ENCODE peak calls at places on chromosomes 1 and 21, in ten cellular contexts. V, T, G, P, W, Y, E, X, H and A are unnamed samples.
A peak's percentile ranks its signal among the peaks of the same experiment; 100 is the strongest.

GRCh38 chr1:168082008-168082876 is 54.5 kb downstream of the GPR161 start:
- DNase-seq in X (peak; percentile 80), G (peak; percentile 72), T (peak; percentile 80), W (peak; percentile 90), E (peak; percentile 67), V (peak; percentile 53), Y (peak; percentile 89), P (peak; percentile 30), H (peak; percentile 59), A (peak; percentile 38)

GRCh38 chr1:151327903-151328674 is 873 bp upstream of the PI4KB start:
- DNase-seq in V (no peak), H (no peak), W (peak; percentile 68), E (peak; percentile 35), T (peak; percentile 59), P (no peak), Y (no peak), G (no peak), X (peak; percentile 35), A (no peak)

GRCh38 chr1:185495017-185495416 is 178.0 kb upstream of the IVNS1ABP start:
- DNase-seq in X (no peak), P (no peak), E (no peak), H (no peak), G (no peak), W (no peak), T (no peak), Y (no peak), V (no peak), A (no peak)

GRCh38 chr1:207818971-207819451 is 67.2 kb downstream of the CD46 start:
- DNase-seq in P (no peak), E (no peak), T (no peak), H (peak; percentile 47), V (no peak), X (no peak), W (no peak), Y (peak; percentile 74), G (no peak), A (peak; percentile 35)

GRCh38 chr1:29121951-29122661 is 1.6 kb downstream of the TMEM200B start:
- DNase-seq in H (peak; percentile 51), P (no peak), T (peak; percentile 74), E (peak; percentile 46), G (no peak), V (no peak), Y (peak; percentile 19), W (peak; percentile 74), X (no peak), A (no peak)

GRCh38 chr1:29583727-29584126 is 347.4 kb downstream of the PTPRU start:
- DNase-seq in V (no peak), G (no peak), P (no peak), T (no peak), W (no peak), E (no peak), X (no peak), H (no peak), Y (no peak), A (no peak)

GRCh38 chr1:90411155-90411554 is 305.9 kb downstream of the BARHL2 start:
- DNase-seq in X (no peak), V (no peak), E (no peak), H (no peak), W (no peak), G (no peak), T (no peak), P (no peak), Y (no peak), A (no peak)

GRCh38 chr1:15618685-15619525 is 1.6 kb downstream of the DDI2 start:
- DNase-seq in T (no peak), H (peak; percentile 21), P (no peak), V (no peak), E (no peak), Y (peak; percentile 58), W (no peak), G (no peak), X (peak; percentile 35), A (no peak)

GRCh38 chr1:65009724-65010420 is 43.5 kb upstream of the JAK1 start:
- DNase-seq in E (no peak), V (no peak), G (no peak), P (no peak), W (no peak), Y (peak; percentile 3), H (no peak), X (no peak), T (no peak), A (no peak)

GRCh38 chr1:20584890-20585289 is 4.0 kb upstream of the CDA start:
- DNase-seq in P (no peak), X (no peak), T (no peak), W (peak; percentile 50), E (no peak), G (no peak), H (peak; percentile 50), Y (peak; percentile 54), V (no peak), A (peak; percentile 33)

GRCh38 chr1:156070523-156070922 is 9.6 kb downstream of the RAB25 start:
- DNase-seq in E (no peak), X (no peak), V (no peak), P (no peak), Y (no peak), H (no peak), G (no peak), T (no peak), W (no peak), A (no peak)

GRCh38 chr1:188343914-188344313 is 1515.2 kb downstream of the PLA2G4A start:
- DNase-seq in H (no peak), X (no peak), V (no peak), T (no peak), Y (no peak), E (no peak), G (no peak), P (no peak), W (no peak), A (no peak)

GRCh38 chr1:107093385-107093784 is 36.9 kb downstream of the PRMT6 start:
- DNase-seq in T (no peak), X (no peak), V (no peak), Y (no peak), G (no peak), P (no peak), E (no peak), H (no peak), W (no peak), A (no peak)

GRCh38 chr1:1890506-1891348 is at the start of gene GNB1:
- DNase-seq in Y (peak; percentile 99), V (peak; percentile 86), E (peak; percentile 93), T (peak; percentile 91), X (peak; percentile 89), P (peak; percentile 86), W (peak; percentile 87), H (peak; percentile 82), G (peak; percentile 86), A (peak; percentile 68)

GRCh38 chr1:2320001-2320400 is 71.4 kb downstream of the MORN1 start:
- DNase-seq in H (no peak), Y (no peak), P (no peak), G (no peak), T (no peak), E (peak; percentile 67), X (no peak), V (no peak), W (no peak), A (no peak)

GRCh38 chr21:31873275-31873695 is 465 bp downstream of the HUNK start:
- DNase-seq in G (no peak), P (no peak), H (no peak), X (no peak), W (peak; percentile 63), V (no peak), T (no peak), E (no peak), Y (no peak), A (no peak)

GRCh38 chr1:6260961-6261614 is at the start of gene GPR153:
- DNase-seq in W (peak; percentile 71), G (no peak), P (peak; percentile 15), E (peak; percentile 58), V (no peak), H (peak; percentile 36), T (no peak), Y (peak; percentile 77), X (peak; percentile 35), A (no peak)

GRCh38 chr1:12593621-12594066 is 24.4 kb downstream of the DHRS3 start:
- DNase-seq in E (peak; percentile 75), G (peak; percentile 35), P (no peak), V (no peak), Y (peak; percentile 41), H (no peak), W (no peak), T (peak; percentile 83), X (no peak), A (no peak)

GRCh38 chr1:186142916-186143315 is 232.1 kb downstream of the TPR start:
- DNase-seq in P (no peak), H (peak; percentile 57), X (no peak), W (no peak), G (no peak), T (no peak), E (no peak), V (no peak), Y (no peak), A (peak; percentile 56)

GRCh38 chr1:155013632-155014031 is 11.0 kb downstream of the ZBTB7B start:
- DNase-seq in E (no peak), Y (no peak), W (no peak), V (no peak), G (no peak), P (peak; percentile 50), T (no peak), X (no peak), H (no peak), A (no peak)
- H3K27ac ChIP-seq in E (no peak overlapping the region), Y (no peak overlapping the region), W (no peak overlapping the region), V (peak overlapping the region; percentile 88), G (peak overlapping the region; percentile 32), P (no peak overlapping the region), T (no peak overlapping the region), X (no peak overlapping the region), H (no peak overlapping the region), A (no peak overlapping the region)

DNA sequence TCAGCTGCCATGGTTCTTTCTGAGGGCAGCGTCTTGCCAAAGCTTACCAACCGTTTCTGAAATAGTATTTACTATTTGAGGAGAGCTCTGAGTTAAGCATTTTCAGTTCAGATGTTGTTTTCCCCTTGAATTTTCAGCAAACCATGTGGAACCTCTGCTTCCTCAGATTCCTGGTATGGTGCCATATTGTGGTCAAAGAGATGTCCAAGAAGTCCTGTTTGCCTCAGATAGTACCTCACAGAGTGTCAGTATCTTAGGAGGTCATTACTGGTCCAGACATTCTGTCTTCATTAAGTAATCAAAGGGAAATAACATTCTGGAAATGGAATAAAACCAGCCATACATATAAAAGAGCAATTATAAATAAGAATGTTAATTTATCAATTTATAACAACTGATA is 36.6 kb downstream of the VANGL2 start:
- DNase-seq in X (no peak), P (no peak), W (no peak), H (peak; percentile 12), V (no peak), Y (no peak), G (no peak), T (no peak), E (no peak), A (peak; percentile 10)
- H3K27ac ChIP-seq in X (no peak overlapping the region), P (no peak overlapping the region), W (no peak overlapping the region), H (no peak overlapping the region), V (peak overlapping the region; percentile 69), Y (no peak overlapping the region), G (no peak overlapping the region), T (no peak overlapping the region), E (no peak overlapping the region), A (no peak overlapping the region)

GRCh38 chr1:109881906-109882287 is 28.8 kb upstream of the CSF1 start:
- DNase-seq in Y (no peak), X (no peak), V (no peak), G (no peak), P (no peak), W (no peak), H (no peak), T (no peak), E (no peak), A (no peak)
- H3K27ac ChIP-seq in Y (no peak overlapping the region), X (no peak overlapping the region), V (no peak overlapping the region), G (no peak overlapping the region), P (no peak overlapping the region), W (no peak overlapping the region), H (no peak overlapping the region), T (no peak overlapping the region), E (no peak overlapping the region), A (no peak overlapping the region)

GRCh38 chr1:53560572-53561487 is 101.6 kb downstream of the DMRTB1 start:
- DNase-seq in H (no peak), X (no peak), V (no peak), T (peak; percentile 28), G (no peak), P (no peak), Y (no peak), W (no peak), E (no peak), A (no peak)
- H3K27ac ChIP-seq in H (no peak overlapping the region), X (no peak overlapping the region), V (no peak overlapping the region), T (no peak overlapping the region), G (no peak overlapping the region), P (no peak overlapping the region), Y (no peak overlapping the region), W (no peak overlapping the region), E (no peak overlapping the region), A (no peak overlapping the region)